ENCODE peak calls at places on chromosomes 11 and 22, in ten cellular contexts. N, W, I, R, C, D, A, T, X and M are unnamed samples.

GRCh38 chr11:87356428-87356827 is 318.7 kb downstream of the TMEM135 start:
- DNase-seq in N (no peak), W (no peak), I (no peak), R (no peak), C (no peak), D (no peak), A (no peak), T (no peak), X (no peak), M (no peak)

GRCh38 chr11:47867821-47868220 is 19.7 kb upstream of the NUP160 start:
- DNase-seq in N (peak), W (no peak), I (no peak), R (no peak), C (no peak), D (no peak), A (no peak), T (no peak), X (no peak), M (no peak)

GRCh38 chr22:29072979-29073617 is at the start of gene KREMEN1:
- DNase-seq in N (no peak), W (no peak), I (no peak), R (no peak), C (no peak), D (peak), A (no peak), T (peak), X (no peak), M (no peak)

GRCh38 chr22:49826603-49827306 is 918 bp downstream of the BRD1 start:
- DNase-seq in N (peak), W (peak), I (no peak), R (peak), C (no peak), D (peak), A (peak), T (no peak), X (peak), M (no peak)

GRCh38 chr11:13289081-13289480 is 11.5 kb downstream of the BMAL1 start:
- DNase-seq in N (peak), W (no peak), I (no peak), R (no peak), C (no peak), D (no peak), A (no peak), T (no peak), X (no peak), M (no peak)

GRCh38 chr11:86207413-86207812 is 37.1 kb upstream of the EED start:
- DNase-seq in N (no peak), W (no peak), I (no peak), R (no peak), C (no peak), D (no peak), A (no peak), T (no peak), X (no peak), M (no peak)

GRCh38 chr11:69253028-69253427 is 40.9 kb upstream of the MYEOV start:
- DNase-seq in N (peak), W (no peak), I (peak), R (no peak), C (no peak), D (no peak), A (no peak), T (no peak), X (no peak), M (no peak)

GRCh38 chr11:47348859-47349258 is 3.6 kb downstream of the MYBPC3 start:
- DNase-seq in N (peak), W (peak), I (peak), R (no peak), C (no peak), D (no peak), A (no peak), T (no peak), X (no peak), M (no peak)

GRCh38 chr11:107857550-107858216 is 904 bp downstream of the SLC35F2 start:
- DNase-seq in N (no peak), W (peak), I (no peak), R (no peak), C (no peak), D (no peak), A (no peak), T (no peak), X (peak), M (no peak)

GRCh38 chr11:14273885-14274284 is 85.1 kb downstream of the RRAS2 start:
- DNase-seq in N (no peak), W (no peak), I (no peak), R (no peak), C (no peak), D (no peak), A (no peak), T (no peak), X (no peak), M (no peak)

GRCh38 chr11:75879737-75880136 is 64.7 kb downstream of the UVRAG start:
- DNase-seq in N (no peak), W (no peak), I (no peak), R (no peak), C (no peak), D (no peak), A (no peak), T (no peak), X (no peak), M (no peak)

GRCh38 chr22:21713428-21714058 is 22.1 kb downstream of the YPEL1 start:
- DNase-seq in N (no peak), W (no peak), I (no peak), R (no peak), C (no peak), D (no peak), A (no peak), T (no peak), X (no peak), M (no peak)

GRCh38 chr11:123742778-123743177 is 1.3 kb upstream of the ZNF202 start:
- DNase-seq in N (no peak), W (no peak), I (no peak), R (no peak), C (no peak), D (no peak), A (no peak), T (no peak), X (no peak), M (no peak)

GRCh38 chr11:115561116-115561515 is 56.9 kb upstream of the CADM1 start:
- DNase-seq in N (no peak), W (no peak), I (no peak), R (no peak), C (no peak), D (no peak), A (no peak), T (no peak), X (no peak), M (no peak)

GRCh38 chr22:26143801-26144325 is 25.4 kb upstream of the SEZ6L start:
- DNase-seq in N (no peak), W (no peak), I (no peak), R (no peak), C (no peak), D (no peak), A (no peak), T (no peak), X (no peak), M (no peak)

GRCh38 chr11:117034901-117035300 is 63.3 kb downstream of the SIK3 start:
- DNase-seq in N (no peak), W (no peak), I (no peak), R (no peak), C (no peak), D (no peak), A (no peak), T (no peak), X (no peak), M (no peak)

GRCh38 chr22:38316340-38317236 is 645 bp downstream of the CSNK1E start:
- DNase-seq in N (peak), W (peak), I (no peak), R (peak), C (peak), D (peak), A (peak), T (peak), X (peak), M (no peak)

GRCh38 chr11:118401880-118402590 is 629 bp downstream of the ATP5MG start:
- DNase-seq in N (peak), W (no peak), I (no peak), R (no peak), C (no peak), D (no peak), A (no peak), T (no peak), X (no peak), M (no peak)

GRCh38 chr11:72084076-72084475 is 3.4 kb downstream of the LRRC51 start:
- DNase-seq in N (no peak), W (no peak), I (no peak), R (no peak), C (no peak), D (no peak), A (no peak), T (no peak), X (no peak), M (no peak)

GRCh38 chr11:69708731-69709401 is 5.0 kb upstream of the FGF19 start:
- DNase-seq in N (no peak), W (no peak), I (no peak), R (no peak), C (no peak), D (no peak), A (no peak), T (no peak), X (no peak), M (no peak)

GRCh38 chr22:41915035-41915782 is at the start of gene SHISA8:
- DNase-seq in N (peak), W (peak), I (no peak), R (no peak), C (peak), D (peak), A (peak), T (no peak), X (peak), M (no peak)

GRCh38 chr11:433111-433510 is 8.7 kb downstream of the ANO9 start:
- DNase-seq in N (no peak), W (no peak), I (no peak), R (no peak), C (no peak), D (no peak), A (peak), T (no peak), X (no peak), M (no peak)

GRCh38 chr22:50191041-50191740 is 5.5 kb downstream of the TRABD start:
- DNase-seq in N (no peak), W (peak), I (no peak), R (no peak), C (no peak), D (no peak), A (peak), T (peak), X (peak), M (no peak)

GRCh38 chr11:83037877-83038276 is 33.8 kb downstream of the RAB30 start:
- DNase-seq in N (peak), W (no peak), I (no peak), R (no peak), C (no peak), D (no peak), A (no peak), T (no peak), X (no peak), M (no peak)

GRCh38 chr22:41848468-41848867 is 15.6 kb downstream of the SREBF2 start:
- DNase-seq in N (no peak), W (peak), I (no peak), R (no peak), C (no peak), D (peak), A (no peak), T (no peak), X (no peak), M (no peak)

GRCh38 chr11:114340311-114341131 is 44.3 kb downstream of the NNMT start:
- DNase-seq in N (peak), W (peak), I (peak), R (peak), C (no peak), D (peak), A (peak), T (peak), X (no peak), M (no peak)

GRCh38 chr22:37777122-37777687 is 30.5 kb upstream of the GCAT start:
- DNase-seq in N (peak), W (peak), I (peak), R (peak), C (no peak), D (peak), A (peak), T (peak), X (no peak), M (no peak)

GRCh38 chr11:75780888-75781287 is 12.3 kb downstream of the DGAT2 start:
- DNase-seq in N (no peak), W (no peak), I (no peak), R (no peak), C (no peak), D (no peak), A (no peak), T (peak), X (no peak), M (no peak)

GRCh38 chr22:42114721-42115120 is 15.9 kb downstream of the CYP2D6 start:
- DNase-seq in N (peak), W (peak), I (peak), R (peak), C (no peak), D (no peak), A (no peak), T (no peak), X (no peak), M (no peak)

GRCh38 chr11:102347526-102348331 is 715 bp downstream of the BIRC2 start:
- DNase-seq in N (peak), W (peak), I (no peak), R (no peak), C (no peak), D (no peak), A (no peak), T (no peak), X (peak), M (no peak)

GRCh38 chr11:105046898-105047579 is 1.9 kb upstream of the CARD16 start:
- DNase-seq in N (peak), W (no peak), I (no peak), R (no peak), C (no peak), D (no peak), A (no peak), T (no peak), X (no peak), M (no peak)

GRCh38 chr11:121578216-121579063 is 125.7 kb upstream of the SORL1-AS1 start:
- DNase-seq in N (peak), W (no peak), I (no peak), R (no peak), C (no peak), D (no peak), A (no peak), T (no peak), X (no peak), M (no peak)

GRCh38 chr11:95937358-95937757 is 13.5 kb upstream of the MTMR2 start:
- DNase-seq in N (peak), W (no peak), I (no peak), R (no peak), C (no peak), D (no peak), A (no peak), T (no peak), X (no peak), M (no peak)

GRCh38 chr22:39814899-39815298 is 78.7 kb downstream of the ENTHD1 start:
- DNase-seq in N (peak), W (peak), I (no peak), R (no peak), C (no peak), D (no peak), A (no peak), T (no peak), X (no peak), M (no peak)

GRCh38 chr11:2691991-2692841 is 7.6 kb downstream of the KCNQ1OT1 start:
- DNase-seq in N (no peak), W (peak), I (no peak), R (peak), C (no peak), D (no peak), A (no peak), T (peak), X (no peak), M (peak)
- TF ChIP-seq CTCF in N (peak), W (peak), I (peak), R (no peak), C (no peak), D (peak), A (no peak), T (peak), X (no peak), M (no peak)

DNA sequence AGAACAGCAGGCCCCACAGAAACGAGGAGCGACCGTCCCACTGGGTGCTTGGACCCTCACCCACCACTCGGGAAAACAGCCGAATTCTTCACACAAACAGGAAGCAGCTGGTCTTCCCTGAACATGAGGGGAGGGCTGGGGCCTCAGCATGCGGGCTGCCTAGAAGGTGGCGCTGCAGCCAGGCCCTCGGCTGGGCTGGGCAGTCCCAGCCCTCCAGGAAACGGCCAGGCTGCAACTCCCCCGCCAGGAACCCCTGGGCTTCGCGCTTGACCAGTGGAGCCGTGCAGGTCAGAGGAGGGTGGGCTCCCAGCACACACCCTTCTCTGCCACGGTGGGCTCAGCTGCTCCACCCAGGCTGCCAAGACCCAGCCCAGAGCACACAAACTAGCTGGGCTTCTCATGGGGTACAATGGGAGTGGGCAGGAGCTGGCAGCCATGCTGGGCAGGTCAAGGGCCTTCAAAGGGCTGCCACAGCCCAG is 29.6 kb downstream of the IGF2 start:
- DNase-seq in N (peak), W (no peak), I (no peak), R (no peak), C (no peak), D (peak), A (peak), T (peak), X (no peak), M (peak)
- TF ChIP-seq CTCF in N (peak), W (no peak), I (no peak), R (no peak), C (no peak), D (no peak), A (no peak), T (no peak), X (no peak), M (peak)

GRCh38 chr22:20138417-20138738 is 6.8 kb downstream of the ZDHHC8 start:
- DNase-seq in N (no peak), W (no peak), I (no peak), R (no peak), C (no peak), D (no peak), A (no peak), T (no peak), X (no peak), M (no peak)
- TF ChIP-seq CTCF in N (no peak), W (no peak), I (no peak), R (no peak), C (no peak), D (no peak), A (no peak), T (no peak), X (no peak), M (no peak)

GRCh38 chr11:24234822-24235508 is 261.9 kb upstream of the LUZP2 start:
- DNase-seq in N (peak), W (no peak), I (no peak), R (no peak), C (no peak), D (peak), A (no peak), T (peak), X (no peak), M (no peak)
- TF ChIP-seq CTCF in N (peak), W (no peak), I (no peak), R (no peak), C (no peak), D (no peak), A (no peak), T (no peak), X (no peak), M (no peak)

GRCh38 chr11:134014502-134014901 is 54.4 kb upstream of the JAM3 start:
- DNase-seq in N (peak), W (no peak), I (no peak), R (no peak), C (no peak), D (no peak), A (peak), T (no peak), X (no peak), M (no peak)

GRCh38 chr11:134003792-134004405 is 47.1 kb upstream of the IGSF9B start:
- DNase-seq in N (no peak), W (no peak), I (no peak), R (no peak), C (no peak), D (no peak), A (no peak), T (no peak), X (no peak), M (no peak)

GRCh38 chr11:134004406-134005197 is 47.8 kb upstream of the IGSF9B start:
- DNase-seq in N (no peak), W (no peak), I (no peak), R (no peak), C (no peak), D (no peak), A (no peak), T (no peak), X (no peak), M (no peak)

GRCh38 chr11:134013518-134013917 is 55.4 kb upstream of the JAM3 start:
- DNase-seq in N (no peak), W (no peak), I (no peak), R (no peak), C (no peak), D (no peak), A (no peak), T (no peak), X (no peak), M (no peak)

DNA sequence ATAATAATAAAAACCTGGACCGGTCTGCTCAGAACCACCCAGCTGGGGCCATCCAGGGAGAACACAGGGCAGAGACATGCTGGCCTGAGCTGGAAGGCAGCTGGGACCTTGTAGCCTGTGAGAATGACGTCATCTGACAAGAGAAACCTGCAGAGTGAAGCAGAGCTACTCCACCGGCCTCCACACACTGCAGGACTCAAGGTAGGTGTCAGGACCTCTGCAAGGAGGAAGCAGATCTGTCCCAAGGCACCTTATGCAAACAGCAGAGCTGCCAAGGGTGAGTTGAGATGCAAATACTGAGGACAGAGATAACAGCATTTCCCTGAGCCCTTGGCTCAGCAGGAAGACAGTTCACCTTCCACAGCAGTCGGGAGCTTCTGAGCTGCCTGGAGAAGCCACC is 51.8 kb upstream of the IGSF9B start:
- DNase-seq in N (no peak), W (peak), I (no peak), R (no peak), C (no peak), D (no peak), A (no peak), T (no peak), X (no peak), M (no peak)
- TF ChIP-seq CTCF in N (no peak), W (no peak), I (no peak), R (no peak), C (no peak), D (no peak), A (no peak), T (no peak), X (no peak), M (no peak)